ENCODE peak calls at places on chromosomes 13 and 19, in seven cellular contexts. One of them, this sample, is unnamed.
A peak's percentile ranks its signal among the peaks of the same experiment; 100 is the strongest.

GRCh38 chr19:16249826-16250434 is 52.2 kb downstream of the AP1M1 start:
- DNase-seq in NB4: no peak
- DNase-seq in tibial nerve: no peak
- DNase-seq in fibroblast of lung: peak; percentile 16
- DNase-seq in skeletal muscle cell: no peak
- DNase-seq in PC-3: no peak
- DNase-seq in choroid plexus epithelial cell: peak; percentile 18
- DNase-seq in this sample: no peak

GRCh38 chr13:48578516-48579166 is 45.8 kb upstream of the RCBTB2 start:
- DNase-seq in NB4: peak; percentile 51
- DNase-seq in tibial nerve: no peak
- DNase-seq in fibroblast of lung: no peak
- DNase-seq in skeletal muscle cell: no peak
- DNase-seq in PC-3: no peak
- DNase-seq in choroid plexus epithelial cell: no peak
- DNase-seq in this sample: no peak

GRCh38 chr13:34070544-34071303 is 252.8 kb downstream of the RFC3 start:
- DNase-seq in NB4: no peak
- DNase-seq in tibial nerve: no peak
- DNase-seq in fibroblast of lung: no peak
- DNase-seq in skeletal muscle cell: no peak
- DNase-seq in PC-3: no peak
- DNase-seq in choroid plexus epithelial cell: no peak
- DNase-seq in this sample: no peak

GRCh38 chr13:80074143-80074752 is 266.7 kb downstream of the SPRY2 start:
- DNase-seq in NB4: no peak
- DNase-seq in tibial nerve: no peak
- DNase-seq in fibroblast of lung: no peak
- DNase-seq in skeletal muscle cell: no peak
- DNase-seq in PC-3: no peak
- DNase-seq in choroid plexus epithelial cell: no peak
- DNase-seq in this sample: no peak

GRCh38 chr13:103238441-103238840 is 172.2 kb upstream of the SLC10A2 start:
- DNase-seq in NB4: no peak
- DNase-seq in tibial nerve: no peak
- DNase-seq in fibroblast of lung: no peak
- DNase-seq in skeletal muscle cell: no peak
- DNase-seq in PC-3: no peak
- DNase-seq in choroid plexus epithelial cell: no peak
- DNase-seq in this sample: no peak

GRCh38 chr19:14301150-14301549 is 80.1 kb upstream of the ADGRE5 start:
- DNase-seq in NB4: no peak
- DNase-seq in tibial nerve: no peak
- DNase-seq in fibroblast of lung: no peak
- DNase-seq in skeletal muscle cell: no peak
- DNase-seq in PC-3: no peak
- DNase-seq in choroid plexus epithelial cell: no peak
- DNase-seq in this sample: no peak

GRCh38 chr13:24348797-24349515 is 39.6 kb downstream of the C1QTNF9 start:
- DNase-seq in NB4: no peak
- DNase-seq in tibial nerve: no peak
- DNase-seq in fibroblast of lung: no peak
- DNase-seq in skeletal muscle cell: no peak
- DNase-seq in PC-3: peak; percentile 79
- DNase-seq in choroid plexus epithelial cell: no peak
- DNase-seq in this sample: no peak

GRCh38 chr19:44447864-44448674 is at the start of gene ZNF229:
- DNase-seq in NB4: no peak
- DNase-seq in tibial nerve: peak; percentile 23
- DNase-seq in fibroblast of lung: peak; percentile 98
- DNase-seq in skeletal muscle cell: peak; percentile 83
- DNase-seq in PC-3: peak; percentile 65
- DNase-seq in choroid plexus epithelial cell: peak; percentile 97
- DNase-seq in this sample: peak; percentile 95

GRCh38 chr13:85657942-85658341 is 141.3 kb downstream of the SLITRK6 start:
- DNase-seq in NB4: no peak
- DNase-seq in tibial nerve: no peak
- DNase-seq in fibroblast of lung: no peak
- DNase-seq in skeletal muscle cell: no peak
- DNase-seq in PC-3: no peak
- DNase-seq in choroid plexus epithelial cell: no peak
- DNase-seq in this sample: no peak

GRCh38 chr19:38921420-38922274 is 8.9 kb downstream of the SARS2 start:
- DNase-seq in NB4: no peak
- DNase-seq in tibial nerve: no peak
- DNase-seq in fibroblast of lung: no peak
- DNase-seq in skeletal muscle cell: no peak
- DNase-seq in PC-3: no peak
- DNase-seq in choroid plexus epithelial cell: no peak
- DNase-seq in this sample: no peak

GRCh38 chr19:46616631-46617322 is 8.1 kb downstream of the PTGIR start:
- DNase-seq in NB4: peak; percentile 92
- DNase-seq in tibial nerve: no peak
- DNase-seq in fibroblast of lung: peak; percentile 80
- DNase-seq in skeletal muscle cell: peak; percentile 47
- DNase-seq in PC-3: peak; percentile 65
- DNase-seq in choroid plexus epithelial cell: peak; percentile 80
- DNase-seq in this sample: peak; percentile 65

GRCh38 chr13:67951431-67951830 is 721.3 kb upstream of the PCDH9 start:
- DNase-seq in NB4: no peak
- DNase-seq in tibial nerve: no peak
- DNase-seq in fibroblast of lung: no peak
- DNase-seq in skeletal muscle cell: no peak
- DNase-seq in PC-3: no peak
- DNase-seq in choroid plexus epithelial cell: no peak
- DNase-seq in this sample: no peak

GRCh38 chr19:6720369-6721112 is at the start of gene C3:
- DNase-seq in NB4: peak; percentile 74
- DNase-seq in tibial nerve: peak; percentile 53
- DNase-seq in fibroblast of lung: no peak
- DNase-seq in skeletal muscle cell: no peak
- DNase-seq in PC-3: no peak
- DNase-seq in choroid plexus epithelial cell: peak; percentile 45
- DNase-seq in this sample: peak; percentile 68

GRCh38 chr13:26839682-26840081 is 79.1 kb upstream of the GPR12 start:
- DNase-seq in NB4: no peak
- DNase-seq in tibial nerve: no peak
- DNase-seq in fibroblast of lung: no peak
- DNase-seq in skeletal muscle cell: no peak
- DNase-seq in PC-3: no peak
- DNase-seq in choroid plexus epithelial cell: no peak
- DNase-seq in this sample: no peak

GRCh38 chr19:13417054-13417453 is 89.2 kb downstream of the CACNA1A start:
- DNase-seq in NB4: no peak
- DNase-seq in tibial nerve: no peak
- DNase-seq in fibroblast of lung: no peak
- DNase-seq in skeletal muscle cell: no peak
- DNase-seq in PC-3: peak; percentile 23
- DNase-seq in choroid plexus epithelial cell: no peak
- DNase-seq in this sample: no peak

GRCh38 chr13:110950819-110951570 is 36.1 kb upstream of the ANKRD10 start:
- DNase-seq in NB4: no peak
- DNase-seq in tibial nerve: no peak
- DNase-seq in fibroblast of lung: no peak
- DNase-seq in skeletal muscle cell: no peak
- DNase-seq in PC-3: no peak
- DNase-seq in choroid plexus epithelial cell: no peak
- DNase-seq in this sample: no peak

DNA sequence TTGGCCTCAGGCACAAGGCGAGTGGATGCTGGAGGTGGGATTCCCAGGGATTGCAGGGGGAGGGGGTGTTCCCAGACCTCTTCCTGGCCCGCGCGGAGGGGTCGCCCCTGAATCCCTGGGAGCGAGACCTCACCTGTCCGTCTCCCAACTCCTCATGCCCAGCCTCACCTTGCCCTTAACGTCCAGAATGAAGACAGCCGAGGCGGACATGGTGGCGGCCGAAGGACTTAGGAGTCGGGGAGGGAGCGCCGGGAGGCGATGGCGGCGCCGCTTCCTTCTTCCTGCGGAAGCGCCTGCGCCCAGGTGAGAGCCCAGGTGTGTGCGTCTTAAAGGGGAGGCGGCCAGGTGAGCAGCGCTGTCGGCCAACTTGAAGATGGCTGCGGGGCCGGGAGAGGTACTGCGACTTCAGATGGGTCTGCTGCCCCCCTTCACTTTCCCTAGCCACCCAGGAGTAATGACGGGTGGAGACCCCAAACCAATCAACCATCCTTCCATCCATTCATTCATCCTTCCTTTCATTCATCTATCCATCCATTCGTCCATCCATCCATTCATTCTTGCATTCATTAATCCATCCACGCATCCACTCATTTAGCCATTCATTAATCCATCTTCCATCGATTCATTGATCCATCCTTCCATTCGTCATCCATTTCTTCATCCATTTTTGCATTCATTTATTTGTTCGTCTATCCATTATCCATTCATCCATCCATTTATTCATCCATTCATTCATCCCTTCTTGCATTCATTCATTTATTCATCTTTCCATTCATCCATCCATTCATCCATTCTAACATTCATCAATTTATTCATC is at the start of gene AP1M2:
- DNase-seq in NB4: no peak
- DNase-seq in tibial nerve: no peak
- DNase-seq in fibroblast of lung: no peak
- DNase-seq in skeletal muscle cell: no peak
- DNase-seq in PC-3: peak; percentile 37
- DNase-seq in choroid plexus epithelial cell: no peak
- DNase-seq in this sample: no peak
- H3K4me3 ChIP-seq in NB4: no peak within 1 kb of the TSS
- H3K4me3 ChIP-seq in tibial nerve: no peak within 1 kb of the TSS
- H3K4me3 ChIP-seq in fibroblast of lung: no peak within 1 kb of the TSS
- H3K4me3 ChIP-seq in skeletal muscle cell: no peak within 1 kb of the TSS
- H3K4me3 ChIP-seq in PC-3: peak within 1 kb of the TSS; percentile 82
- H3K4me3 ChIP-seq in choroid plexus epithelial cell: no peak within 1 kb of the TSS
- H3K4me3 ChIP-seq in this sample: no peak within 1 kb of the TSS

DNA sequence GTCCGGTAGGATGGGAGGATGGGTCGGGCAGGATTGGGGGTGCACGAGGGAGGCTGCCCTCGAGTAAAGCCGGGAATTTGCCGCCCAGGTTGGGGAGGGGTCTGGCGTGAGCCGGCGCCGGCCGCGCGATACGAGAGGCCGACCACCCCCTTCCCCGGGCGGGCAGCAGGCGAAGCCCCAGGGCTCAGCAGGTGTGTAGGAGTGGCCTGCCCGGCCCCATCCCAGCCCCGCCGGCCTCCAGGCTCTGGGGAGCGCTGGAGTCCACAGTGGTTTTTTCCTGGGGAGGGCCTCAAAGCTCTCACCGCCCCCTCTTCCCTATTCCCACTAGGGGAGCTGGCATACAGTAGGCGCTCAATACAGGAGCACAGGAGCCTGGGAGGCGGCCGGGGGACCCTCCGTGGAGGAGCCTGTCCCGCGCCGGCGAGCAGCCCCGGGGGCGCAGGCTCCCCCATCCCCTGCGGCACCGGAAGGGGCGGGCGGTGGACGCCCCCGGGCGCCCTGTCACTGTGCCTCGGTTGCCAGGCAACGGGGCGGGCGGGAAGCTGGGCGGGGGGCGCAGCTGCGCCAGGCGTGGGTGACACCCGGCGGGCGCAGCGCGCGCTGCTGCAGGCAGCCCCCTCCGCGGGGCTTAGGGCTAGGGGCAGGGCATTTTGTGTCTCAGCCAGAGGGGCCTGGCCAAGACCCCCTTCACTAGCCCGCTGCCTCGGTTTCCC is 3.5 kb upstream of the REXO1 start:
- DNase-seq in NB4: no peak
- DNase-seq in tibial nerve: no peak
- DNase-seq in fibroblast of lung: no peak
- DNase-seq in skeletal muscle cell: no peak
- DNase-seq in PC-3: no peak
- DNase-seq in choroid plexus epithelial cell: no peak
- DNase-seq in this sample: no peak
- H3K4me3 ChIP-seq in NB4: no peak overlapping the region
- H3K4me3 ChIP-seq in tibial nerve: no peak overlapping the region
- H3K4me3 ChIP-seq in fibroblast of lung: no peak overlapping the region
- H3K4me3 ChIP-seq in skeletal muscle cell: no peak overlapping the region
- H3K4me3 ChIP-seq in PC-3: no peak overlapping the region
- H3K4me3 ChIP-seq in choroid plexus epithelial cell: no peak overlapping the region
- H3K4me3 ChIP-seq in this sample: no peak overlapping the region

GRCh38 chr13:61144301-61144700 is 271.3 kb downstream of the PCDH20 start:
- DNase-seq in NB4: no peak
- DNase-seq in tibial nerve: no peak
- DNase-seq in fibroblast of lung: no peak
- DNase-seq in skeletal muscle cell: no peak
- DNase-seq in PC-3: no peak
- DNase-seq in choroid plexus epithelial cell: no peak
- DNase-seq in this sample: no peak

GRCh38 chr13:61138857-61139256 is 276.8 kb downstream of the PCDH20 start:
- DNase-seq in NB4: no peak
- DNase-seq in tibial nerve: no peak
- DNase-seq in fibroblast of lung: no peak
- DNase-seq in skeletal muscle cell: no peak
- DNase-seq in PC-3: no peak
- DNase-seq in choroid plexus epithelial cell: no peak
- DNase-seq in this sample: no peak

GRCh38 chr13:61146158-61146557 is 269.5 kb downstream of the PCDH20 start:
- DNase-seq in NB4: no peak
- DNase-seq in tibial nerve: no peak
- DNase-seq in fibroblast of lung: no peak
- DNase-seq in skeletal muscle cell: no peak
- DNase-seq in PC-3: no peak
- DNase-seq in choroid plexus epithelial cell: no peak
- DNase-seq in this sample: no peak

GRCh38 chr13:61144834-61145593 is 270.6 kb downstream of the PCDH20 start:
- DNase-seq in NB4: no peak
- DNase-seq in tibial nerve: no peak
- DNase-seq in fibroblast of lung: no peak
- DNase-seq in skeletal muscle cell: no peak
- DNase-seq in PC-3: no peak
- DNase-seq in choroid plexus epithelial cell: no peak
- DNase-seq in this sample: no peak

GRCh38 chr13:61142506-61142905 is 273.1 kb downstream of the PCDH20 start:
- DNase-seq in NB4: no peak
- DNase-seq in tibial nerve: no peak
- DNase-seq in fibroblast of lung: no peak
- DNase-seq in skeletal muscle cell: no peak
- DNase-seq in PC-3: peak; percentile 39
- DNase-seq in choroid plexus epithelial cell: no peak
- DNase-seq in this sample: no peak
- H3K4me3 ChIP-seq in NB4: no peak overlapping the region
- H3K4me3 ChIP-seq in tibial nerve: no peak overlapping the region
- H3K4me3 ChIP-seq in fibroblast of lung: no peak overlapping the region
- H3K4me3 ChIP-seq in skeletal muscle cell: no peak overlapping the region
- H3K4me3 ChIP-seq in PC-3: no peak overlapping the region
- H3K4me3 ChIP-seq in choroid plexus epithelial cell: no peak overlapping the region
- H3K4me3 ChIP-seq in this sample: no peak overlapping the region

DNA sequence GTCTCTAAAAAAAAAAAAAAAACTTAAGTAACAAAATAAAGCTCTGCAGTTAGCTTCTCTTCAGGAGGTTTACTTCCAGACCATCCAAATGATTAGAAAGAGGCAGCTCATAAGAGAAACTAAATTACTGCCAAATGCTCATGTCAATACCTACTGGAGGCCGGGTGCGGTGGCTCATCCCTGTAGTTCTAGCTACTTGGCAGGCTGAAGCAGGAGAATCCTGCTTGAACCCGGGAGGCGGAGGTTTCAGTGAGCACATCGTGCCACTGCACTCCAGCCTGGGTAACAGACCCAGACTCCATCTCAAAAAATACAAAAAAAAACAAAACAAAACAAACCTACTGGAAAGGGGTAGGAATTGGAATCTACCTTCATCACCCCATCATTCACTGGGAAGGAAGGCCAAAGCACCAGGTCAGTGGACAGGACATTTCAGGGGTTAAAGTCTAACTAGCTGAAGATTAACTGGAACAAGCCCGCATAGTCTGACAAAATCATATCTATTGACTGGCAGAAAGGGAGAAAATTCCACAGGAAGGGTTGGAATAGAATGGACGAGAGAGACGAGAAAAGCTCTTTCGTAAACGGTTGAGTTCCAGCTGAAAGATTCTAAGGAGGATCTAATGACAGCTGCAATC is 1.3 kb downstream of the ZFP14 start:
- DNase-seq in NB4: no peak
- DNase-seq in tibial nerve: no peak
- DNase-seq in fibroblast of lung: no peak
- DNase-seq in skeletal muscle cell: no peak
- DNase-seq in PC-3: no peak
- DNase-seq in choroid plexus epithelial cell: no peak
- DNase-seq in this sample: no peak
- H3K4me3 ChIP-seq in NB4: no peak overlapping the region
- H3K4me3 ChIP-seq in tibial nerve: no peak overlapping the region
- H3K4me3 ChIP-seq in fibroblast of lung: peak overlapping the region; percentile 81
- H3K4me3 ChIP-seq in skeletal muscle cell: peak overlapping the region; percentile 86
- H3K4me3 ChIP-seq in PC-3: peak overlapping the region; percentile 85
- H3K4me3 ChIP-seq in choroid plexus epithelial cell: peak overlapping the region; percentile 95
- H3K4me3 ChIP-seq in this sample: no peak overlapping the region